ENCODE peak calls at places on chromosomes 4 and X, in nine cellular contexts. M, R, E, H, B, O, P, I and A are unnamed samples.

GRCh38 chr4:124862261-124862660 is 149.7 kb upstream of the ANKRD50 start:
- DNase-seq in M (no peak), R (no peak), E (no peak), H (no peak), B (no peak), O (no peak), P (no peak), I (no peak), A (no peak)

GRCh38 chr4:44447563-44448504 is 775 bp downstream of the KCTD8 start:
- DNase-seq in M (peak; percentile 27), R (no peak), E (peak; percentile 12), H (no peak), B (no peak), O (no peak), P (no peak), I (no peak), A (no peak)

GRCh38 chr4:89410687-89411086 is 103.1 kb upstream of the GPRIN3 start:
- DNase-seq in M (no peak), R (peak; percentile 3), E (no peak), H (no peak), B (no peak), O (no peak), P (no peak), I (no peak), A (no peak)

GRCh38 chrX:65034292-65034640 is 58.0 kb upstream of the ZC4H2 start:
- DNase-seq in M (no peak), R (no peak), E (no peak), H (no peak), B (no peak), O (no peak), P (no peak), I (no peak), A (no peak)

GRCh38 chr4:22014222-22014741 is 65.7 kb upstream of the KCNIP4 start:
- DNase-seq in M (no peak), R (no peak), E (no peak), H (no peak), B (no peak), O (no peak), P (no peak), I (no peak), A (no peak)

GRCh38 chrX:17531500-17531899 is 156.5 kb downstream of the NHS start:
- DNase-seq in M (no peak), R (no peak), E (no peak), H (no peak), B (no peak), O (no peak), P (no peak), I (no peak), A (no peak)

GRCh38 chrX:19886888-19887531 is 390 bp downstream of the SH3KBP1 start:
- DNase-seq in M (no peak), R (peak; percentile 15), E (no peak), H (no peak), B (peak; percentile 16), O (no peak), P (no peak), I (peak; percentile 20), A (peak; percentile 27)

GRCh38 chrX:39309721-39310152 is 508.5 kb downstream of the MID1IP1 start:
- DNase-seq in M (no peak), R (no peak), E (no peak), H (no peak), B (no peak), O (peak; percentile 43), P (no peak), I (peak; percentile 34), A (no peak)

GRCh38 chrX:51257490-51257889 is 75.1 kb upstream of the NUDT10 start:
- DNase-seq in M (no peak), R (no peak), E (no peak), H (no peak), B (no peak), O (no peak), P (no peak), I (no peak), A (no peak)

GRCh38 chrX:64843224-64843623 is 133.0 kb downstream of the ZC4H2 start:
- DNase-seq in M (no peak), R (no peak), E (no peak), H (peak; percentile 2), B (no peak), O (no peak), P (no peak), I (no peak), A (no peak)

GRCh38 chr4:105896461-105896939 is 1.2 kb downstream of the NPNT start:
- DNase-seq in M (no peak), R (no peak), E (no peak), H (no peak), B (no peak), O (no peak), P (no peak), I (no peak), A (no peak)

GRCh38 chr4:95701500-95701899 is 138.4 kb upstream of the PDHA2 start:
- DNase-seq in M (no peak), R (no peak), E (no peak), H (no peak), B (no peak), O (no peak), P (no peak), I (no peak), A (no peak)

GRCh38 chr4:141022221-141022760 is 111.0 kb downstream of the RNF150 start:
- DNase-seq in M (no peak), R (no peak), E (no peak), H (no peak), B (no peak), O (no peak), P (no peak), I (no peak), A (no peak)

GRCh38 chr4:14856076-14856926 is 146.0 kb upstream of the CPEB2 start:
- DNase-seq in M (no peak), R (peak; percentile 88), E (peak; percentile 17), H (no peak), B (peak; percentile 37), O (peak; percentile 6), P (peak; percentile 57), I (no peak), A (peak; percentile 59)

GRCh38 chr4:121988950-121989349 is 37.1 kb upstream of the TRPC3 start:
- DNase-seq in M (no peak), R (no peak), E (no peak), H (no peak), B (no peak), O (no peak), P (no peak), I (no peak), A (no peak)

GRCh38 chrX:19723427-19723826 is 164.0 kb downstream of the SH3KBP1 start:
- DNase-seq in M (no peak), R (peak; percentile 40), E (no peak), H (no peak), B (no peak), O (no peak), P (no peak), I (no peak), A (no peak)

GRCh38 chr4:5965225-5965624 is 53.0 kb downstream of the C4orf50 start:
- DNase-seq in M (no peak), R (no peak), E (no peak), H (no peak), B (no peak), O (no peak), P (no peak), I (no peak), A (no peak)

GRCh38 chrX:130111220-130111934 is 1.1 kb upstream of the ELF4 start:
- DNase-seq in M (no peak), R (peak; percentile 19), E (no peak), H (no peak), B (no peak), O (no peak), P (no peak), I (no peak), A (no peak)

GRCh38 chrX:103847174-103847870 is 15.3 kb upstream of the RAB9B start:
- DNase-seq in M (no peak), R (no peak), E (no peak), H (no peak), B (no peak), O (no peak), P (no peak), I (no peak), A (no peak)

GRCh38 chrX:123959281-123960063 is 2.0 kb upstream of the STAG2 start:
- DNase-seq in M (no peak), R (peak; percentile 48), E (peak; percentile 29), H (peak; percentile 52), B (no peak), O (no peak), P (no peak), I (no peak), A (peak; percentile 9)

GRCh38 chr4:19993222-19993621 is 258.5 kb upstream of the SLIT2 start:
- DNase-seq in M (no peak), R (no peak), E (no peak), H (no peak), B (no peak), O (no peak), P (peak; percentile 76), I (no peak), A (no peak)

GRCh38 chr4:87476934-87477333 is 52.2 kb downstream of the SPARCL1 start:
- DNase-seq in M (no peak), R (no peak), E (no peak), H (no peak), B (no peak), O (no peak), P (no peak), I (no peak), A (no peak)

GRCh38 chr4:147790412-147790811 is 58.5 kb downstream of the ARHGAP10 start:
- DNase-seq in M (no peak), R (no peak), E (no peak), H (no peak), B (no peak), O (no peak), P (no peak), I (no peak), A (no peak)

GRCh38 chrX:119895843-119896326 is at the start of gene AKAP14:
- DNase-seq in M (no peak), R (no peak), E (no peak), H (no peak), B (no peak), O (no peak), P (no peak), I (no peak), A (no peak)

GRCh38 chr4:113979157-113979972 is at the start of gene ARSJ:
- DNase-seq in M (peak; percentile 20), R (peak; percentile 81), E (no peak), H (no peak), B (no peak), O (no peak), P (no peak), I (no peak), A (no peak)

GRCh38 chrX:43846558-43846957 is 35.7 kb downstream of the MAOB start:
- DNase-seq in M (no peak), R (no peak), E (no peak), H (no peak), B (no peak), O (no peak), P (no peak), I (no peak), A (no peak)